ENCODE peak calls at places on chromosomes 16 and 17, in four cellular contexts. One of them, this sample, is unnamed.

GRCh38 chr16:77585852-77586251 is 136.5 kb upstream of the NUDT7 start:
- DNase-seq in AG04449: no peak
- DNase-seq in HL-60: no peak
- DNase-seq in GM12865: peak
- DNase-seq in this sample: no peak

GRCh38 chr17:40290629-40291296 is 3.1 kb downstream of the CDC6 start:
- DNase-seq in AG04449: peak
- DNase-seq in HL-60: peak
- DNase-seq in GM12865: peak
- DNase-seq in this sample: peak

GRCh38 chr16:29126057-29126494 is 141.2 kb downstream of the LAT start:
- DNase-seq in AG04449: no peak
- DNase-seq in HL-60: no peak
- DNase-seq in GM12865: peak
- DNase-seq in this sample: no peak

GRCh38 chr16:86708431-86708830 is 130.1 kb downstream of the FOXL1 start:
- DNase-seq in AG04449: no peak
- DNase-seq in HL-60: no peak
- DNase-seq in GM12865: no peak
- DNase-seq in this sample: no peak

GRCh38 chr17:4747847-4748246 is 8.1 kb upstream of the CXCL16 start:
- DNase-seq in AG04449: no peak
- DNase-seq in HL-60: no peak
- DNase-seq in GM12865: peak
- DNase-seq in this sample: no peak

GRCh38 chr17:79897243-79898063 is 58.2 kb upstream of the CBX4 start:
- DNase-seq in AG04449: no peak
- DNase-seq in HL-60: no peak
- DNase-seq in GM12865: no peak
- DNase-seq in this sample: no peak

GRCh38 chr17:41521574-41522261 is 3.0 kb upstream of the KRT15 start:
- DNase-seq in AG04449: peak
- DNase-seq in HL-60: no peak
- DNase-seq in GM12865: no peak
- DNase-seq in this sample: no peak

GRCh38 chr17:2786176-2786881 is 9.9 kb upstream of the RAP1GAP2 start:
- DNase-seq in AG04449: no peak
- DNase-seq in HL-60: peak
- DNase-seq in GM12865: peak
- DNase-seq in this sample: peak

GRCh38 chr16:2023098-2023925 is 3.4 kb upstream of the NHERF2 start:
- DNase-seq in AG04449: no peak
- DNase-seq in HL-60: peak
- DNase-seq in GM12865: peak
- DNase-seq in this sample: peak

GRCh38 chr16:1830213-1830612 is 3.2 kb downstream of the FAHD1 start:
- DNase-seq in AG04449: no peak
- DNase-seq in HL-60: no peak
- DNase-seq in GM12865: no peak
- DNase-seq in this sample: no peak

GRCh38 chr17:48012151-48012520 is 25.5 kb downstream of the COPZ2 start:
- DNase-seq in AG04449: no peak
- DNase-seq in HL-60: no peak
- DNase-seq in GM12865: peak
- DNase-seq in this sample: peak

GRCh38 chr17:65485388-65486299 is 75.8 kb downstream of the AXIN2 start:
- DNase-seq in AG04449: no peak
- DNase-seq in HL-60: no peak
- DNase-seq in GM12865: no peak
- DNase-seq in this sample: no peak

GRCh38 chr17:60863892-60864673 is 186.4 kb downstream of the BCAS3 start:
- DNase-seq in AG04449: no peak
- DNase-seq in HL-60: peak
- DNase-seq in GM12865: peak
- DNase-seq in this sample: no peak

GRCh38 chr16:12489362-12489761 is 314.3 kb downstream of the CPPED1 start:
- DNase-seq in AG04449: no peak
- DNase-seq in HL-60: no peak
- DNase-seq in GM12865: no peak
- DNase-seq in this sample: no peak

GRCh38 chr17:58156839-58157803 is 8.9 kb downstream of the OR4D1 start:
- DNase-seq in AG04449: no peak
- DNase-seq in HL-60: no peak
- DNase-seq in GM12865: no peak
- DNase-seq in this sample: no peak

DNA sequence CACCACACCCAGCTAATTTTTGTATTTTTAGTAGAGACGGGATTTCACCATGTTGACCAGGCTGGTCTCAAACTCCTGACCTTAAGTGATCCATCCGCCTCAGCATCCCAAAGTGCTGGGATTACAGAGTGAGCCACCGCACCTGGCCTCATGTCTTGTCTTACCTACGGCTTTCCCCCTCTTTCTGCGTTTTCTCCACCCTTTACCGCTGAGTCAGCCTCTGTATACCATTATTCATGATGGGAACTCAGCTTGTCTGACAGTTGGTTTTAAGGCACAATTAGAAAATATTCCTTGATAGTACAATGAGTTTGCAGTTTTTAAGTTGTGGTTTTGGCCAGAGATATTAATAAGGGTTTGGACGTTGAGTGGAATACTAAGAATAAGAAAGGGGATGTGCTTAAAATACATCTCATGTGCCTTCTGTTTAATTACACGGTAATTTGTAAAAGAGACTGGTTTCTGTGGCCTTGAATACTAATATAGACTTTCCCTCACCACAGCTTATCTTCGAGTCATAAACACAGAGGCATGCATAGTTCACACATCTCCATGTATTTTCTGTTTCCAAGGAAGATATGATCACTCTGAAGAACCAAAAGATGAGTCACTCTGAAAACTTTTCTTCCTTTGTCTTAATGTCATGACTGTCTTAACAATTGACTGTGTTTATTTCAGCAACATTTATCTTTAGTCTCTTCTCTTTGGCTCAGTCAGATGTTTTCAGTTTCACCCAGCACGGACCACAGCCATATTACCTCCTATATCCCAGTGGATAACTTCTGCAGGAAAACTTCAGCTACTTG is 54.3 kb downstream of the PITPNC1 start:
- DNase-seq in AG04449: no peak
- DNase-seq in HL-60: no peak
- DNase-seq in GM12865: peak
- DNase-seq in this sample: no peak
- H3K4me3 ChIP-seq in AG04449: no peak
- H3K4me3 ChIP-seq in HL-60: no peak
- H3K4me3 ChIP-seq in GM12865: no peak
- H3K4me3 ChIP-seq in this sample: no peak

GRCh38 chr16:88782454-88783390 is 2.3 kb downstream of the PIEZO1 start:
- DNase-seq in AG04449: no peak
- DNase-seq in HL-60: no peak
- DNase-seq in GM12865: peak
- DNase-seq in this sample: no peak
- H3K4me3 ChIP-seq in AG04449: peak
- H3K4me3 ChIP-seq in HL-60: peak
- H3K4me3 ChIP-seq in GM12865: peak
- H3K4me3 ChIP-seq in this sample: no peak

DNA sequence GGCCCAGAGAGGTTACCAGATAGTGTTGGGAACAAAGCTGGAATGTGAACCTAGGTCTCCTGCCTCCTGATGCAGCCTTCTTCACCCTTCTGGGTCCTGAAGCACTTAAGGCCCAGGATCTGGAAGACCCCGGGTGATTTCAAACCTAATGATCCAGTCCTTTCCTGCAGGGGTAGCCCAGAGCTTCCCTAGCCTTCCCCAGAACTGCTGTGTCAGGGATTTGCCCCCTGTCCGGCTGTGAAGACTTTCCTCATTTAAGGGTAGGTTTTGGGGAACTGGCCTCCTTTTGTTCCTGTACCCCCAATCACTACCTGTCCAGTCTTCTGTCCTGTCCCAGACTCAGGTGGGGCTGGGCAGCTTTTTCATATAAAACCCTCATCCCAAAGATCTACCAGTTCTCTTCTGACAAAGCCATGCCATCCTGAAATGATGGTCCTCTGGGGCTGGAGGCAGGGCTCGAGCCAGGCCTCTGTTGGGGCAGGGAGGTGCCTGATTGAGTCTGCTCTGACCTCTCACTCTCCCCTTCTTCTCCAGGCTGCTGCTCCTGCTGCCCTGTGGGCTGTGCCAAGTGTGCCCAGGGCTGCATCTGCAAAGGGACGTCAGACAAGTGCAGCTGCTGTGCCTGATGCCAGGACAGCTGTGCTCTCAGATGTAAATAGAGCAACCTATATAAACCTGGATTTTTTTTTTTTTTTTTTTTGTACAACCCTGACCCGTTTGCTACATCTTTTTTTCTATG is 1.3 kb downstream of the MT1X start:
- DNase-seq in AG04449: no peak
- DNase-seq in HL-60: no peak
- DNase-seq in GM12865: no peak
- DNase-seq in this sample: no peak
- H3K4me3 ChIP-seq in AG04449: peak
- H3K4me3 ChIP-seq in HL-60: peak
- H3K4me3 ChIP-seq in GM12865: no peak
- H3K4me3 ChIP-seq in this sample: peak

GRCh38 chr17:37488009-37488604 is 1.6 kb upstream of the DUSP14 start:
- DNase-seq in AG04449: peak
- DNase-seq in HL-60: peak
- DNase-seq in GM12865: peak
- DNase-seq in this sample: peak
- H3K4me3 ChIP-seq in AG04449: peak
- H3K4me3 ChIP-seq in HL-60: no peak
- H3K4me3 ChIP-seq in GM12865: peak
- H3K4me3 ChIP-seq in this sample: peak

DNA sequence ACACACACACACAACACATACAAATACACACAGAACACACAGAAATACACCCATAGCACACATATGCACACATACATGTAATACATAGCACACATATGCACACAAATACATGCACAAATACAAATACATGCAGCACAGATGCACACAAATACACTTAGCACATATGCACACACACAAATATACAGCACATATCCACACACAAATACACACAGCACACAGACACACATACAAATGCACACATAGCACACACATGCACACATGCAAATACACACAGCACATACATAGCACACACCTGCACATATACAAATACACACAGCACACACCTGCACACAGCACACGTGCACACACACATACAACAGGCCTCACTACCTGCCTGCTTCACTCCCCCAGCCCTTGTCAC is 49.6 kb downstream of the SDK2 start:
- DNase-seq in AG04449: no peak
- DNase-seq in HL-60: no peak
- DNase-seq in GM12865: no peak
- DNase-seq in this sample: no peak
- H3K4me3 ChIP-seq in AG04449: no peak
- H3K4me3 ChIP-seq in HL-60: no peak
- H3K4me3 ChIP-seq in GM12865: no peak
- H3K4me3 ChIP-seq in this sample: no peak

DNA sequence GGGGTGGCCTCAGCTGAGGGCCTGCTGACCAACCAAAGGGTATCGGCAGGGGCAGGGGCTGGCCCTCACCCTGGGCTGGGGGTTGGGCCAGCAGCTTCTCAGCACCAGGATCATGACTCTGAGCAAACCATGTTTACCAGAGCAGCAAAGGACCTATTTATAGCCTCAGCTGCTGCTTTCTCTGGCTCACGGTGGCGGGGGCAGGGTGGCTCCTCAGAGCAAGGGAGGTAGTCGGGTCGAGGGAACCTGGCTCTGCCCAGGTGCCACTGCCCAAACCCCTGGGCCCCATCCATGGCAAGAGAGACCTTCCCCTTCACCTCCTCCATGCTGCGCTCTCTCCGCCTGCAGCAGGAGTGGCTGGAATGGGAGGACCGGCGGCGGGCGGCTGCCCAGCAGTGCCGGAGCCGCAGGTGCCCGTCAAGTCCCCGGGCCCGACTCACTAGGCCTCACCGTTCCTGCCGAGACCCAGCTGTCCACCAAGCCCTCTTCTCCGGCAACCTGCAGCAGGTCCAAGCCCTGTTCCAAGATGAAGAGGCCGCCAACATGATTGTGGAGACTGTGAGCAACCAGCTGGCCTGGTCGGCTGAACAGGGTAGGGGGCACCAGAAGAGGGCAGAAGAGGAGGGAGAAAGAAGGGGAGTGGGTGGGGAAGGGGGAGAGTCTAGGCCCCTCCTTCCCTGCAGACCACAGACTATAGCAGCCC is at the start of gene ASB16:
- DNase-seq in AG04449: no peak
- DNase-seq in HL-60: no peak
- DNase-seq in GM12865: no peak
- DNase-seq in this sample: no peak
- H3K4me3 ChIP-seq in AG04449: no peak
- H3K4me3 ChIP-seq in HL-60: no peak
- H3K4me3 ChIP-seq in GM12865: no peak
- H3K4me3 ChIP-seq in this sample: no peak

GRCh38 chr17:7589204-7589868 is 558 bp downstream of the SOX15 start:
- DNase-seq in AG04449: no peak
- DNase-seq in HL-60: no peak
- DNase-seq in GM12865: peak
- DNase-seq in this sample: no peak

GRCh38 chr17:7588553-7589203 is 1.2 kb downstream of the SOX15 start:
- DNase-seq in AG04449: no peak
- DNase-seq in HL-60: no peak
- DNase-seq in GM12865: no peak
- DNase-seq in this sample: no peak

GRCh38 chr17:7587420-7587786 is 2.5 kb downstream of the SOX15 start:
- DNase-seq in AG04449: peak
- DNase-seq in HL-60: no peak
- DNase-seq in GM12865: no peak
- DNase-seq in this sample: no peak

GRCh38 chr17:7586673-7587419 is 3.0 kb downstream of the SOX15 start:
- DNase-seq in AG04449: no peak
- DNase-seq in HL-60: no peak
- DNase-seq in GM12865: no peak
- DNase-seq in this sample: peak

GRCh38 chr17:7587831-7588230 is 2.1 kb downstream of the SOX15 start:
- DNase-seq in AG04449: no peak
- DNase-seq in HL-60: no peak
- DNase-seq in GM12865: no peak
- DNase-seq in this sample: no peak
- H3K4me3 ChIP-seq in AG04449: peak
- H3K4me3 ChIP-seq in HL-60: no peak
- H3K4me3 ChIP-seq in GM12865: no peak
- H3K4me3 ChIP-seq in this sample: no peak

DNA sequence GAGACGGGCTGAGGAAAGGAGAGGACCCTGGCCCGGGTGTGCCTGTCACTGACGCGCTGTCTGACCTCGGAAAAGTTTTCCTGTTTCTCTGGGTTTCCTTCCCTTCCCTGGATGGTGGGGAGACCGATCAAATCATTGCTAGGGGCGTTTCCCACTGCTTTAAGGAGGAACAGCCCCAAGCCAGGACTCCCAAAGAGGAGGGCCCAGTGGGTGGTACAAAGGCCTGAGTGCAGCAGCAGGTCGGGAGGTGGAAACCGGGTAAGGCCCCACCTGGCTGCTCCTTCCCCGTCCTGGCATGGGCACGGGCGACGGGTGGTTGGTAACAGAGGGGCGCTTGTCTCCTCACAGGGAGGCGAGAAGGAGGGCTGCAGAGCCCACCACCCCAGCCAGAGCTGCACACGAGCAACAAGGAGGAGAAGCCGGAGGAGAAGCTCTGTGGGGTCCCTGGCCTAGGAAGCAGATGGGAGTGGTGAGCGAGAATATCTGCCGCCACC is 2.2 kb downstream of the SRL start:
- DNase-seq in AG04449: no peak
- DNase-seq in HL-60: no peak
- DNase-seq in GM12865: no peak
- DNase-seq in this sample: no peak
- H3K4me3 ChIP-seq in AG04449: no peak
- H3K4me3 ChIP-seq in HL-60: no peak
- H3K4me3 ChIP-seq in GM12865: no peak
- H3K4me3 ChIP-seq in this sample: no peak